ENCODE peak calls at places on chromosomes 11 and 22, in eight cellular contexts. One of them, this sample, is unnamed.

GRCh38 chr22:42863349-42863911 is 6.4 kb upstream of the ARFGAP3 start:
- DNase-seq in NB4: peak
- DNase-seq in fibroblast of pulmonary artery: peak
- DNase-seq in fibroblast of lung: peak
- DNase-seq in foreskin fibroblast: peak
- DNase-seq in IMR-90: peak
- DNase-seq in cardiac fibroblast: peak
- DNase-seq in SK-N-SH: no peak
- DNase-seq in this sample: peak

GRCh38 chr11:43289368-43289767 is 22.4 kb upstream of the API5 start:
- DNase-seq in IMR-90: no peak
- DNase-seq in foreskin fibroblast: no peak
- DNase-seq in cardiac fibroblast: no peak
- DNase-seq in fibroblast of lung: no peak
- DNase-seq in NB4: no peak
- DNase-seq in fibroblast of pulmonary artery: no peak
- DNase-seq in SK-N-SH: no peak
- DNase-seq in this sample: no peak

GRCh38 chr11:60978546-60979380 is 7.3 kb downstream of the CD6 start:
- DNase-seq in foreskin fibroblast: no peak
- DNase-seq in fibroblast of lung: no peak
- DNase-seq in fibroblast of pulmonary artery: peak
- DNase-seq in SK-N-SH: peak
- DNase-seq in cardiac fibroblast: no peak
- DNase-seq in NB4: peak
- DNase-seq in IMR-90: no peak
- DNase-seq in this sample: no peak

GRCh38 chr11:8613036-8613435 is 19.0 kb upstream of the STK33 start:
- DNase-seq in foreskin fibroblast: no peak
- DNase-seq in IMR-90: no peak
- DNase-seq in fibroblast of pulmonary artery: no peak
- DNase-seq in SK-N-SH: no peak
- DNase-seq in NB4: no peak
- DNase-seq in fibroblast of lung: no peak
- DNase-seq in cardiac fibroblast: no peak
- DNase-seq in this sample: peak

GRCh38 chr11:110782616-110783015 is 70.4 kb upstream of the ARHGAP20 start:
- DNase-seq in cardiac fibroblast: no peak
- DNase-seq in IMR-90: peak
- DNase-seq in SK-N-SH: no peak
- DNase-seq in fibroblast of pulmonary artery: no peak
- DNase-seq in fibroblast of lung: peak
- DNase-seq in foreskin fibroblast: no peak
- DNase-seq in NB4: no peak
- DNase-seq in this sample: no peak

GRCh38 chr22:49440931-49441330 is 386.7 kb downstream of the BRD1 start:
- DNase-seq in fibroblast of lung: no peak
- DNase-seq in fibroblast of pulmonary artery: no peak
- DNase-seq in cardiac fibroblast: no peak
- DNase-seq in IMR-90: no peak
- DNase-seq in SK-N-SH: no peak
- DNase-seq in NB4: no peak
- DNase-seq in foreskin fibroblast: no peak
- DNase-seq in this sample: no peak

GRCh38 chr11:78284261-78284660 is 95.5 kb downstream of the USP35 start:
- DNase-seq in NB4: no peak
- DNase-seq in fibroblast of lung: no peak
- DNase-seq in SK-N-SH: no peak
- DNase-seq in fibroblast of pulmonary artery: no peak
- DNase-seq in foreskin fibroblast: no peak
- DNase-seq in IMR-90: no peak
- DNase-seq in cardiac fibroblast: no peak
- DNase-seq in this sample: no peak

GRCh38 chr11:76524919-76525318 is 80.1 kb downstream of the EMSY start:
- DNase-seq in NB4: no peak
- DNase-seq in cardiac fibroblast: peak
- DNase-seq in foreskin fibroblast: peak
- DNase-seq in fibroblast of lung: peak
- DNase-seq in IMR-90: peak
- DNase-seq in fibroblast of pulmonary artery: peak
- DNase-seq in SK-N-SH: no peak
- DNase-seq in this sample: peak

GRCh38 chr11:74437441-74437840 is 29.9 kb downstream of the KCNE3 start:
- DNase-seq in foreskin fibroblast: no peak
- DNase-seq in cardiac fibroblast: peak
- DNase-seq in NB4: no peak
- DNase-seq in fibroblast of lung: no peak
- DNase-seq in fibroblast of pulmonary artery: peak
- DNase-seq in SK-N-SH: no peak
- DNase-seq in IMR-90: peak
- DNase-seq in this sample: no peak

GRCh38 chr22:22408731-22409696 is 99.5 kb downstream of the ZNF280B start:
- DNase-seq in fibroblast of pulmonary artery: peak
- DNase-seq in fibroblast of lung: peak
- DNase-seq in SK-N-SH: peak
- DNase-seq in IMR-90: peak
- DNase-seq in cardiac fibroblast: peak
- DNase-seq in NB4: peak
- DNase-seq in foreskin fibroblast: peak
- DNase-seq in this sample: no peak

GRCh38 chr11:17692006-17692405 is 27.4 kb upstream of the MYOD1 start:
- DNase-seq in fibroblast of pulmonary artery: no peak
- DNase-seq in fibroblast of lung: no peak
- DNase-seq in foreskin fibroblast: no peak
- DNase-seq in cardiac fibroblast: no peak
- DNase-seq in NB4: no peak
- DNase-seq in SK-N-SH: no peak
- DNase-seq in IMR-90: no peak
- DNase-seq in this sample: no peak

GRCh38 chr11:17684550-17684949 is 34.8 kb upstream of the MYOD1 start:
- DNase-seq in IMR-90: no peak
- DNase-seq in SK-N-SH: no peak
- DNase-seq in foreskin fibroblast: no peak
- DNase-seq in fibroblast of pulmonary artery: no peak
- DNase-seq in NB4: no peak
- DNase-seq in cardiac fibroblast: no peak
- DNase-seq in fibroblast of lung: no peak
- DNase-seq in this sample: no peak

GRCh38 chr11:17686185-17686980 is 33.0 kb upstream of the MYOD1 start:
- DNase-seq in cardiac fibroblast: no peak
- DNase-seq in fibroblast of pulmonary artery: no peak
- DNase-seq in SK-N-SH: peak
- DNase-seq in NB4: no peak
- DNase-seq in foreskin fibroblast: peak
- DNase-seq in IMR-90: no peak
- DNase-seq in fibroblast of lung: no peak
- DNase-seq in this sample: no peak

GRCh38 chr11:17691550-17691949 is 27.8 kb upstream of the MYOD1 start:
- DNase-seq in fibroblast of lung: no peak
- DNase-seq in NB4: no peak
- DNase-seq in IMR-90: no peak
- DNase-seq in fibroblast of pulmonary artery: no peak
- DNase-seq in cardiac fibroblast: no peak
- DNase-seq in SK-N-SH: no peak
- DNase-seq in foreskin fibroblast: no peak
- DNase-seq in this sample: no peak

GRCh38 chr11:17687946-17688670 is 31.3 kb upstream of the MYOD1 start:
- DNase-seq in IMR-90: no peak
- DNase-seq in fibroblast of pulmonary artery: no peak
- DNase-seq in NB4: no peak
- DNase-seq in foreskin fibroblast: peak
- DNase-seq in SK-N-SH: no peak
- DNase-seq in fibroblast of lung: no peak
- DNase-seq in cardiac fibroblast: no peak
- DNase-seq in this sample: peak
- H3K4me3 ChIP-seq in IMR-90: no peak
- H3K4me3 ChIP-seq in fibroblast of pulmonary artery: no peak
- H3K4me3 ChIP-seq in NB4: no peak
- H3K4me3 ChIP-seq in foreskin fibroblast: no peak
- H3K4me3 ChIP-seq in SK-N-SH: no peak
- H3K4me3 ChIP-seq in fibroblast of lung: no peak
- H3K4me3 ChIP-seq in cardiac fibroblast: no peak
- H3K4me3 ChIP-seq in this sample: no peak

DNA sequence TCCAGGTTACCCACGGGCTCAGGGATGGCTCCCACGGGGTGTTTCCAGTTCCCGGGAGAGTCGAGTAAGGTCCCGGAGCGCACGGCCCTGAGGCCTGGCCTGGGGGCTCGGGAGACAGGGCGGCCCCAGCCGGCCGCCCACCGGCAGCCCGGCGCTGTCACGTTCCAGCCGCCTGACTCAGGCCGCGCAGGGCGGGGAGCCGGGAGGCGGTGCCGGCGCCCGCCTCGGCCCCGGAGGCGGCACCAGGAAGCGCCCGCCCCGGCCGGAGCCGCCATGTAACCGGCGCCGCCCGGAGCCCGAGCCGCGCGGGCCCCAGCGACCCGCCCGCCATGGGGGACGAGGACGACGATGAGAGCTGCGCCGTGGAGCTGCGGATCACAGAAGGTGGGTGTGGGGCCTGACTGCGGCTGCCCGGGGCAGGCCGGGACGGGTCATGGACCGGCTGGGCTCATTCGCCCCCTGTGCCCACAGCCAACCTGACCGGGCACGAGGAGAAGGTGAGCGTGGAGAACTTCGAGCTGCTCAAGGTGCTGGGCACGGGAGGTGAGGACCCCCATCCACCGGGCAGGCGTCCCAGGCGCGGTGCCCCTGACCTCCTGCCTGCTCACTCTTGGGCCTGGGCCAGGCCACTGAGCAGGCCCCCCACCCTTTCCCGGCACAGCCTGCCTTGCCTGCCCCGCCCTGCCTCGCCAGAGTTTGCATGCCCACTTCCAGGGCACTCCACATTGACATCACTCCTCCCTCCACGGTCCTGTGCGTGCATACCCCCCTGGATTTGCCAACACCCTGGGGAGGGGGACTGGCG is at the start of gene RPS6KA4:
- DNase-seq in fibroblast of pulmonary artery: peak
- DNase-seq in NB4: peak
- DNase-seq in IMR-90: peak
- DNase-seq in SK-N-SH: peak
- DNase-seq in fibroblast of lung: peak
- DNase-seq in foreskin fibroblast: peak
- DNase-seq in cardiac fibroblast: peak
- DNase-seq in this sample: no peak
- H3K4me3 ChIP-seq in fibroblast of pulmonary artery: peak
- H3K4me3 ChIP-seq in NB4: peak
- H3K4me3 ChIP-seq in IMR-90: peak
- H3K4me3 ChIP-seq in SK-N-SH: peak
- H3K4me3 ChIP-seq in fibroblast of lung: peak
- H3K4me3 ChIP-seq in foreskin fibroblast: peak
- H3K4me3 ChIP-seq in cardiac fibroblast: peak
- H3K4me3 ChIP-seq in this sample: peak

DNA sequence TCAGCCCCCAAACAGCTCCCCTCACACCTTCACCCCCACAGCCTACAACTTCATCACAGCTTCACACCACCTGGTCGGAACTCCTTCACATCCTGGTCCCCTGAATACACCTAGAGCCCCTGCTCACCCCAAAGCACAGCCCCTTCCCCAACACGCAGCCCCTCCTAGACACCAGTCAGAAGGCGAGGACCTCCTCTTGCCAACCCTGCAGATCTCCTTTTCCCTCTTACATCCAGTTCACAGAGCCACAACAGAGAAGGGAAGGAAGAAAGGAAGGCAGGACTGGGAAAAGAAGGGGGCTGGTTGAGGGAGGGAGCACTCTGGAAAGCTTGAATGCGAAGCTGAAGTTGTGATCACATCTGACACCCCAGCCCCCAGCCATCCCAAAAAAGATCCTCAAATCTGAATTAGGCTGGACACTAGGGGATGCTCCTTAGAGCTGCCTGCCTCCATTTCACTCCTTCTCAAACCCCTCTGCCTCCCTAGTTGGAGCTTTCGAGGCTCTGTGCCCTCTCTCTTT is 629 bp downstream of the CCKBR start:
- DNase-seq in fibroblast of lung: no peak
- DNase-seq in SK-N-SH: no peak
- DNase-seq in foreskin fibroblast: no peak
- DNase-seq in fibroblast of pulmonary artery: no peak
- DNase-seq in cardiac fibroblast: no peak
- DNase-seq in NB4: no peak
- DNase-seq in IMR-90: no peak
- DNase-seq in this sample: no peak
- H3K4me3 ChIP-seq in fibroblast of lung: no peak
- H3K4me3 ChIP-seq in SK-N-SH: no peak
- H3K4me3 ChIP-seq in foreskin fibroblast: no peak
- H3K4me3 ChIP-seq in fibroblast of pulmonary artery: no peak
- H3K4me3 ChIP-seq in cardiac fibroblast: no peak
- H3K4me3 ChIP-seq in NB4: no peak
- H3K4me3 ChIP-seq in IMR-90: no peak
- H3K4me3 ChIP-seq in this sample: no peak

GRCh38 chr11:69011624-69012091 is 1.4 kb downstream of the MRGPRF start:
- DNase-seq in fibroblast of pulmonary artery: no peak
- DNase-seq in SK-N-SH: no peak
- DNase-seq in foreskin fibroblast: no peak
- DNase-seq in NB4: no peak
- DNase-seq in fibroblast of lung: no peak
- DNase-seq in IMR-90: no peak
- DNase-seq in cardiac fibroblast: no peak
- DNase-seq in this sample: no peak
- H3K4me3 ChIP-seq in fibroblast of pulmonary artery: peak
- H3K4me3 ChIP-seq in SK-N-SH: no peak
- H3K4me3 ChIP-seq in foreskin fibroblast: peak
- H3K4me3 ChIP-seq in NB4: peak
- H3K4me3 ChIP-seq in fibroblast of lung: peak
- H3K4me3 ChIP-seq in IMR-90: peak
- H3K4me3 ChIP-seq in cardiac fibroblast: peak
- H3K4me3 ChIP-seq in this sample: no peak

DNA sequence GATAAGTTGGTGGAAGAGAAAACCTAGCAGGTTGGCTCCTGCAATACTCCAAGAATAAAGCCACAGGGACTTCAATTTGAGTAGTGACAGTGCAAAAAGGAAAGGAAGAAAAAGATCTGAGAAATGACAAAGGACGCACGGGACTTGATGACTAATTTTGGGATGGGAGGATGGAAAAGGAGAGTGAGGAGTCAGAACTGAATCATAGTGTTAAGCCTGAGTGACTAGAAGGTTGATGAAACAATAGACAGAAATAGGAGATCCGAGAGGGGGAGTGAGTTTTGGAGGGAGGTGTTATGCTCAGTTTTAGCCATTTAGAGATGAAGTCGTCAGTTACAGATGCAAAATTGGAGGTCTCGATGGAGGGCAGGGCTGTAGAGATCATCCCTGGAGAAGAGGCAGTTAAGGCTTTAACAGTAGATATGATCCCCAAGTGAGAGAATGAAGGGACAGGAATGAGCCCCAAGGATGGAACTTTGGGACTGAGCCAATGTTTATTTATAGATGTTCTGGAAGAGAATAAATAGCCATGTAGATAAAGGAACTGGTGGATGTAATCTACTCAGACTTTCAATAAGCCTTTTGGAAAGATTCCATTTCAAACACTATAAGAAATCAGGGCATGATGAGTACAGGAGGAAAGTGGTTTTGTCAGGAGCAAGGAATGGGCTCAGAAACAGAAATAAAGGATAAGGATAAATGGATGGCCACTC is 108.9 kb upstream of the NCAM1 start:
- DNase-seq in fibroblast of lung: peak
- DNase-seq in foreskin fibroblast: peak
- DNase-seq in NB4: no peak
- DNase-seq in SK-N-SH: no peak
- DNase-seq in fibroblast of pulmonary artery: peak
- DNase-seq in IMR-90: no peak
- DNase-seq in cardiac fibroblast: peak
- DNase-seq in this sample: no peak
- H3K4me3 ChIP-seq in fibroblast of lung: no peak
- H3K4me3 ChIP-seq in foreskin fibroblast: no peak
- H3K4me3 ChIP-seq in NB4: no peak
- H3K4me3 ChIP-seq in SK-N-SH: no peak
- H3K4me3 ChIP-seq in fibroblast of pulmonary artery: no peak
- H3K4me3 ChIP-seq in IMR-90: no peak
- H3K4me3 ChIP-seq in cardiac fibroblast: no peak
- H3K4me3 ChIP-seq in this sample: no peak

This sample was measured in skeletal muscle cell.